ENCODE peak calls at places on chromosomes 5 and 9, in five cellular contexts. I, O, W, J and Z are unnamed samples.
A peak's percentile ranks its signal among the peaks of the same experiment; 100 is the strongest.

GRCh38 chr9:114779352-114779845 is 26.4 kb downstream of the TNFSF15 start:
- DNase-seq in I (no peak), O (peak; percentile 75), W (no peak), J (peak; percentile 34), Z (peak; percentile 95)

GRCh38 chr5:145775893-145776444 is 59.2 kb downstream of the PRELID2 start:
- DNase-seq in I (no peak), O (peak; percentile 66), W (no peak), J (no peak), Z (no peak)

GRCh38 chr5:16889203-16889971 is 46.7 kb downstream of the MYO10 start:
- DNase-seq in I (no peak), O (no peak), W (no peak), J (no peak), Z (no peak)

GRCh38 chr5:181052526-181052927 is 12.5 kb downstream of the BTNL9 start:
- DNase-seq in I (peak; percentile 71), O (peak; percentile 51), W (no peak), J (no peak), Z (no peak)

GRCh38 chr5:95238560-95239325 is 46.2 kb downstream of the MCTP1 start:
- DNase-seq in I (no peak), O (no peak), W (no peak), J (no peak), Z (no peak)

GRCh38 chr5:140000332-140000731 is 42.8 kb downstream of the NRG2 start:
- DNase-seq in I (no peak), O (no peak), W (peak; percentile 68), J (no peak), Z (no peak)

GRCh38 chr5:151665584-151665982 is 21.1 kb downstream of the SPARC start:
- DNase-seq in I (no peak), O (no peak), W (no peak), J (no peak), Z (no peak)

GRCh38 chr9:37262410-37262809 is 142.0 kb downstream of the ZCCHC7 start:
- DNase-seq in I (no peak), O (no peak), W (no peak), J (no peak), Z (no peak)

GRCh38 chr9:37292896-37293295 is 129.6 kb upstream of the GRHPR start:
- DNase-seq in I (no peak), O (no peak), W (no peak), J (no peak), Z (no peak)

GRCh38 chr9:77435688-77436087 is 212.4 kb downstream of the GNA14 start:
- DNase-seq in I (no peak), O (no peak), W (no peak), J (no peak), Z (no peak)

GRCh38 chr9:120071760-120072159 is 508.2 kb downstream of the CDK5RAP2 start:
- DNase-seq in I (no peak), O (no peak), W (no peak), J (no peak), Z (no peak)

GRCh38 chr9:5375790-5376477 is 36.3 kb upstream of the RLN1 start:
- DNase-seq in I (no peak), O (no peak), W (no peak), J (no peak), Z (peak; percentile 26)

GRCh38 chr9:113296796-113297558 is 6.2 kb downstream of the RNF183 start:
- DNase-seq in I (no peak), O (no peak), W (no peak), J (no peak), Z (no peak)

GRCh38 chr9:113289091-113289490 is 13.6 kb downstream of the PRPF4 start:
- DNase-seq in I (no peak), O (no peak), W (no peak), J (no peak), Z (peak; percentile 76)

GRCh38 chr9:113290052-113290607 is 13.0 kb downstream of the RNF183 start:
- DNase-seq in I (no peak), O (no peak), W (no peak), J (no peak), Z (no peak)

GRCh38 chr9:113298311-113298710 is 4.9 kb downstream of the RNF183 start:
- DNase-seq in I (no peak), O (no peak), W (no peak), J (no peak), Z (no peak)

DNA sequence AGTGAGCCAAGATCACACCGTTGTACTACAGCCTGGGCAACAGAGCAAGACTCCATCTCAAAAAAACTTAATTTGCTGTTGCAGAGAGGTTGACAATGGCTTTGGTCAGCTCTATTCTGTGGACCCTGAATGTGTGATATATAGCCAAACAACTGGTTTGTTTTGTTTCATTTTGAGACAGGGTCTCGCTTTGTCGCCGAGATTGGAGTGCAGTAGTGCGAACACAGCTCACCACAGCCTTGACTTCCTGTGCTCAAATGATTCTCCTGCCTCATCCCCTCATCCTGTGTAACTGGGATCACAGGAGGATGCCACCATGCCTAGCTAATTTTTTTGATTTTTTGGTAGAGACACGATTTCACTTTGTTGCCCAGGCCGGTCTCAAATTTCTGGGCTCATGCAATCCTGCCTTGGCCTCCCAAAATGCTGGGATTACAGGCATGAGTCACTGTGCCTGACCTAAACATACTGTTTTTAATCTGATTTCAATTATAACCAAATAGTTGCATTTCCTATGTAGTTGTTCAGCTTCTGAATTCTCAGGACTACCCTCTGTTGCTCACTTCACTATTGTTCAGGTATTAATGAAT is 9.8 kb downstream of the RNF183 start:
- DNase-seq in I (no peak), O (no peak), W (no peak), J (no peak), Z (no peak)
- H3K36me3 ChIP-seq in I (peaks cover 16% of the 10 kb centered on the region), O (peaks cover 48% of the 10 kb centered on the region), W (peaks cover 59% of the 10 kb centered on the region), J (no peaks in the 10 kb centered on the region), Z (peaks cover 11% of the 10 kb centered on the region)

GRCh38 chr9:111037744-111038335 is 430 bp downstream of the LPAR1 start:
- DNase-seq in I (peak; percentile 83), O (no peak), W (peak; percentile 76), J (peak; percentile 43), Z (peak; percentile 68)

GRCh38 chr9:111036946-111037743 is 1.1 kb downstream of the LPAR1 start:
- DNase-seq in I (no peak), O (peak; percentile 60), W (no peak), J (no peak), Z (no peak)

GRCh38 chr9:111040494-111040893 is 2.2 kb upstream of the LPAR1 start:
- DNase-seq in I (no peak), O (no peak), W (no peak), J (no peak), Z (no peak)

GRCh38 chr9:111039203-111039907 is 1.1 kb upstream of the LPAR1 start:
- DNase-seq in I (no peak), O (no peak), W (no peak), J (peak; percentile 16), Z (peak; percentile 66)

GRCh38 chr9:111038336-111039202 is at the start of gene LPAR1:
- DNase-seq in I (peak; percentile 63), O (peak; percentile 74), W (peak; percentile 81), J (peak; percentile 57), Z (peak; percentile 80)
- TF ChIP-seq CTCF in I (no peak), O (no peak), W (no peak), J (no peak), Z (no peak)

DNA sequence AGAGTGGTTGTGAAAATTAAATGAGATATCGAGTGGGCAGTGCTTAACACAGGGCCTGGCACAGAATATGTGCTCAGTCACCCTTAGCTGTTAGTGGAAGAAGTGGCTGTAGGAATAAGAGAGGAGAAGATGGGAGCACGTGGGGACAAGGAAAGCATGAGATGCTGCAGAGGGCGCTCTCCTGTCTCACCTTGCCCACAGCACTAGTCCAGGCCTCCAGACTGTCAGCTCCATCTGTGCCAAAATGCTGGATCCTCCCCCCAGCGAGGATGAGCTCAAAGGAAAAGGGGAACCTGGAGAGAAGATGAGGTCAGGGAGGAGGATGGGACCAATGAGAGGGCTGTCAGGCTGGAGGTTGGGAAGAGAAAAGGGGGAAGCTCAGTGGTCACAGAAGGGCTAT is 12.5 kb downstream of the ARAP3 start:
- DNase-seq in I (no peak), O (no peak), W (no peak), J (no peak), Z (no peak)
- H3K36me3 ChIP-seq in I (no peaks in the 10 kb centered on the region), O (peaks cover 5% of the 10 kb centered on the region), W (no peaks in the 10 kb centered on the region), J (no peaks in the 10 kb centered on the region), Z (no peaks in the 10 kb centered on the region)

DNA sequence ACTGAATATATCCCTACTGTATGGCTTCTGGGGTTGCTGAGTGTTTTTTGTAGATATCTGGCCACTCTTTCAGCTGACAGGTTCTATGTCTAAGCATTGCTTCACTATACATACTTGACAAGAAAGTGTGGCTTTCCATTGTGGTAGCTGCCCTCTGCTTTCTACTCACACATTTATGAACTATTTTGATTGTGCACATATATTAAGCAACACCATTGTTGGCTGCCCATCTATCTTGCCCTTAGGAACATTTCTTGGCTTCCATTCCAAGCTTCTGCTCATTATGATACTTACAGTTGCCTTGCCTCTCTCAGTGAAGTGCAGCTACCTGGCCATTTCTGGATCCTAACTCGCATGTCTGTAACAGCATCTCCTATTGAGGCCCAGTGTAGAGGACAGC is 153.6 kb upstream of the MOCS2 start:
- DNase-seq in I (no peak), O (no peak), W (no peak), J (no peak), Z (no peak)
- TF ChIP-seq CTCF in I (no peak), O (no peak), W (no peak), J (no peak), Z (no peak)